ENCODE peak calls at places on chromosomes 13 and 19, in ten cellular contexts. F is germinal center; H is lower leg skin; N is SK-N-DZ; P is tibial artery; J is HT1080; Z is GM12891; K is NCI-H1048; M is stimulated activated CD4-positive, alpha-beta T cell treated with anti-CD3 and anti-CD28 coated beads, TNF-alpha, amount 100 ng/mL, for 4 hours; Q is non-pigmented ciliary epithelial cell. A is an unnamed sample.

GRCh38 chr13:32126298-32126697 is 94.7 kb downstream of the FRY start:
- DNase-seq in J (no peak), H (no peak), F (no peak), Z (no peak), N (no peak), Q (no peak), P (no peak), K (no peak), M (no peak), A (no peak)

GRCh38 chr13:114096811-114097503 is 35.5 kb downstream of the RASA3 start:
- DNase-seq in K (no peak), F (no peak), J (no peak), Q (no peak), P (peak), N (no peak), M (no peak), Z (no peak), H (no peak), A (no peak)

GRCh38 chr13:79589605-79590511 is 108.9 kb downstream of the NDFIP2 start:
- DNase-seq in H (peak), Q (no peak), K (no peak), N (no peak), J (peak), M (no peak), P (no peak), F (no peak), Z (no peak), A (no peak)

GRCh38 chr19:12838182-12838890 is at the start of gene MAST1:
- DNase-seq in P (no peak), K (no peak), H (no peak), F (peak), M (no peak), Q (no peak), J (no peak), Z (peak), N (peak), A (no peak)

GRCh38 chr19:13022859-13023636 is 27.8 kb downstream of the NFIX start:
- DNase-seq in Q (peak), H (peak), N (no peak), M (no peak), P (peak), K (peak), F (no peak), Z (no peak), J (peak), A (no peak)

GRCh38 chr19:17020380-17020779 is 6.2 kb downstream of the CPAMD8 start:
- DNase-seq in P (no peak), K (no peak), H (no peak), Q (no peak), M (no peak), F (no peak), J (no peak), N (no peak), Z (no peak), A (no peak)

GRCh38 chr19:10402441-10403038 is 802 bp downstream of the CDC37 start:
- DNase-seq in P (no peak), K (no peak), M (no peak), Q (no peak), H (no peak), J (peak), Z (no peak), N (no peak), F (no peak), A (no peak)

GRCh38 chr19:50510700-50511068 is 307 bp downstream of the JOSD2 start:
- DNase-seq in P (no peak), H (no peak), K (no peak), F (no peak), N (peak), J (no peak), M (no peak), Q (no peak), Z (no peak), A (peak)

GRCh38 chr13:43516401-43516826 is 270.4 kb downstream of the ENOX1 start:
- DNase-seq in P (peak), J (no peak), N (no peak), K (no peak), Z (no peak), H (peak), Q (no peak), F (no peak), M (no peak), A (no peak)

GRCh38 chr13:35712907-35713685 is 236.6 kb upstream of the MAB21L1 start:
- DNase-seq in F (no peak), Q (no peak), M (no peak), N (peak), H (no peak), Z (no peak), P (no peak), K (no peak), J (peak), A (no peak)

GRCh38 chr19:52188822-52189744 is 769 bp upstream of the PPP2R1A start:
- DNase-seq in K (no peak), M (peak), Z (no peak), F (no peak), J (peak), Q (no peak), P (peak), N (no peak), H (peak), A (no peak)

GRCh38 chr19:4590559-4590958 is 31.1 kb upstream of the SEMA6B start:
- DNase-seq in K (no peak), N (no peak), F (no peak), Q (no peak), H (no peak), Z (no peak), M (no peak), P (no peak), J (no peak), A (no peak)

GRCh38 chr19:35122687-35123551 is 7.3 kb downstream of the FXYD3 start:
- DNase-seq in P (no peak), F (no peak), N (no peak), Z (no peak), H (no peak), M (no peak), K (no peak), J (no peak), Q (no peak), A (no peak)

GRCh38 chr13:110421696-110422395 is 114.8 kb downstream of the COL4A2 start:
- DNase-seq in N (no peak), P (no peak), F (no peak), H (no peak), J (peak), M (no peak), Z (no peak), K (no peak), Q (peak), A (no peak)

GRCh38 chr19:46697142-46697960 is 19.6 kb downstream of the PRKD2 start:
- DNase-seq in N (peak), H (peak), M (no peak), F (no peak), Q (no peak), P (peak), J (no peak), K (peak), Z (no peak), A (no peak)

GRCh38 chr13:89900104-89900760 is 1447.3 kb upstream of the MIR17HG start:
- DNase-seq in P (no peak), M (no peak), K (no peak), Z (no peak), H (no peak), J (peak), Q (no peak), N (no peak), F (no peak), A (no peak)

GRCh38 chr19:56141416-56141992 is 417 bp downstream of the ZNF444 start:
- DNase-seq in Q (no peak), K (no peak), Z (no peak), N (no peak), P (no peak), J (no peak), M (no peak), H (no peak), F (no peak), A (no peak)

A was measured in NCI-H1436 treated with DMSO at 0.1 percent for 48 hours.